ENCODE peak calls at places on chromosomes 6 and 20, in five cellular contexts. H is PC-3, K is lower lobe of right lung, E is AG09309, S is fibroblast of lung. G is an unnamed sample.
A peak's percentile ranks its signal among the peaks of the same experiment; 100 is the strongest.

GRCh38 chr6:31353508-31353907 is 3.5 kb downstream of the HLA-B start:
- DNase-seq in H (no peak), K (no peak), S (no peak), E (no peak), G (no peak)

GRCh38 chr6:141677598-141678211 is 455.0 kb upstream of the GJE1 start:
- DNase-seq in H (peak; percentile 63), S (peak; percentile 68), E (no peak), K (no peak), G (peak; percentile 57)

GRCh38 chr6:170374571-170375444 is 68.2 kb downstream of the FAM120B start:
- DNase-seq in K (no peak), S (peak; percentile 10), H (no peak), E (no peak), G (no peak)

GRCh38 chr20:38127011-38127621 is 38.0 kb downstream of the TGM2 start:
- DNase-seq in E (no peak), H (peak; percentile 77), K (peak; percentile 41), S (peak; percentile 78), G (peak; percentile 80)

GRCh38 chr20:9354579-9354978 is 159.8 kb upstream of the LAMP5 start:
- DNase-seq in H (no peak), K (no peak), E (no peak), S (no peak), G (no peak)

GRCh38 chr6:90028995-90029635 is 134.8 kb downstream of the GJA10 start:
- DNase-seq in S (no peak), H (no peak), E (no peak), K (no peak), G (no peak)

GRCh38 chr6:16322666-16323312 is 84.4 kb downstream of the GMPR start:
- DNase-seq in E (no peak), S (peak; percentile 96), H (peak; percentile 5), K (no peak), G (peak; percentile 92)

GRCh38 chr20:16916165-16916564 is 168.0 kb downstream of the OTOR start:
- DNase-seq in H (no peak), E (no peak), S (no peak), K (no peak), G (no peak)

GRCh38 chr20:48474022-48474421 is 353.8 kb downstream of the PREX1 start:
- DNase-seq in H (no peak), S (no peak), K (no peak), E (no peak), G (no peak)

GRCh38 chr6:169409742-169410312 is 156.2 kb upstream of the THBS2 start:
- DNase-seq in K (no peak), H (no peak), S (no peak), E (no peak), G (no peak)

DNA sequence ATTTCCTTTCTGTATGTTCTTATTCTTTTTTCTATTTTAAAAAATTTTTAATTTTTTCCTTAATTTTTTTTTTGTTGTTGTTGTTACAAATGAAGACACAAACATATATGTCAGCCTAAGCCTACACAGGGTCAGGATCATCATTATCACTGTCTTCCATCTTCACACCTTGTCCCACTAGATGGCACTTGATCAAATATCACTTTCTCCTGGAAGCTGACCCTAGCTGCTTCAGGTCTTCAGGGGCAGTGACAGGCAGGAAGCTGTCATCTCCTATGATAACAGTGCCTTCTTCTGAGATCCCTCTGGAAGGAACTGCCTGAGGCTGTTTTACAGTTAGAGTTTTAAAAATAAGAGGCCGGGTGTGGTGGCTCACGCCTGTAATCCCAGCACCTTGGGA is 70.2 kb upstream of the EEF1E1 start:
- DNase-seq in S (no peak), E (no peak), K (no peak), H (no peak), G (no peak)
- TF ChIP-seq CTCF in S (no peak), E (no peak), K (no peak), H (no peak), G (no peak)

DNA sequence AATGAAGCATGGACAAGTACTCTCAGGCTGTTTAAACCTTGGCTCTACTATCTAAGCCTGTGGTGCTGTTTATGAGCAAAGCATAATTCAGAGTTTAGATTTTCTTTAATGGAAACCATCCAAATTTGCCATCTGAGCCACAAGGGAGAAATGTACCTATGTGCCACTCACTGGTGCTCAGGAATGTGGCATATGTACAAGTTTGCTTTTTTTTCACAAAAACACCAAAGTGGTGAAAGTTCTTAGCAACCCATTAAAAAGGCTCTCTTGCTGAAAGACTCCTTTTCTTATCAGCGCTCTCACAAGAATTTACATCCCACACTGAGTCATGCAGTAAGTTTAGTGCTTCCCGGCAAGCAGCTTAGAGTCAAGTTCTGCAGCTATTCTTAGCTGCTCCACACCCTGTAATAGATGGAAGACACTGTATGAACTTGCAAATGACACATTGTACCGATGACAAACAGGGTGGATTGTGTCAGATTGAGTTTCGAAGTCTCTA is 57.3 kb upstream of the MLIP start:
- DNase-seq in S (peak; percentile 92), H (peak; percentile 73), K (no peak), E (peak; percentile 97), G (peak; percentile 90)
- H3K4me3 ChIP-seq in S (peak overlapping the region; percentile 42), H (no peak overlapping the region), K (peak overlapping the region; percentile 2), E (no peak overlapping the region), G (no peak overlapping the region)

DNA sequence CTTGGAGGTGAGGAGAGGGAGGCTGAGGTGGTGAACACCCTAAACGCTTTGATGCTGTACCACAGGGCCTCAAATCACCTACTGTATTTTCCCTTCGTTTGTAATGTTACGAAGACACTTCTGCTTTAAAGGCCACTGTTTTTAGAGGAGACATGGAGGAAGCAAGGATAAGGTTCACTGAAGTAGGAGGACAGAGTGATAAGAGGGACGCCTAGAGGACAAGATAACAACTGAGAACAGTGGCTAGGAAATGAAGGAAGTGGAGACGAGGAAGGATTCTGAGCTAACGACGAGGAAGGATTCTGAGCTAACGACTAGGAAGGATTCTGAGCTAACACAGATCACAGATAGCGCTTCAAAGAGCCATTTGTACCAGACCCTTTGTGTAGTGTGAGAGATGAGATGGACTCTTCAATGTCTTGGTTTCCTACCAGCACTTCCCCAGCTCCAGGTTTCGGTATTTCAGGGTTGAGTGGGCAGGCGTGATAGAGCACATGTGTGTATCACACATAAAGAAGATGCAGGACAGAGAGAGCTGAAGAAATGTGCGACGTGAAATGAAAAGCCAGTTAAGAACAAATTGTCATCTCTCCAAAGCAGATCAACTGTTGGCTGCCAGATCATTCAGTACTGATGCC is 7.5 kb downstream of the SF3B5 start:
- DNase-seq in S (no peak), H (no peak), E (no peak), K (no peak), G (no peak)
- TF ChIP-seq CTCF in S (no peak), H (no peak), E (no peak), K (no peak), G (no peak)

DNA sequence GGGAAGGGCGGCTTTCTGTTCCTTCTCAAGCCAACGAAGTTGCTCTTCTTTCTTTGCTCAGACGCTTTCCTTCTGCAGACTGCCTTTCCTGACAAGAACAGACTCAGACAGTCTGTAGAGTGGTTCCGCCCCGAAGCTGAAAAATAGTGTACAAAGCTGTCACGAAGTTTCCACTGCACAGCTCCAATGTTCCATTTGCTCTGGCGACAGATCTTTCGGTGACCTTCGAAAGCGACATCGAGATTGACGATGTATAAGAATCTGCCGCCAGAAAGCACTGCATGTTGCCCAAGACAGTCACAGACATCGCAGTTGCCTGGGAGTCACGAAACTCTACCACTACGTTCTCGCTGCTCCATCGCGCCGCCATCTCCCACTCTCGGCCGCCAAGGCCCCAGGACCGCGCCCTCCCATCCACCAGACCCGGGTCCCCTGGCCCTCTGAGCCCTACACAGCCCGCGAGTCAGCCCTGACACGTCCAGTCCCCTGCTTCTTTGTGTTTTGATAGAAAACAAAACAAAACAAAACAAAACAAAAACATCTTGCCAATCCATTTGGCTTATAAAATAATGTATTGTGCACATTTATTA is 42.1 kb upstream of the ZNF184 start:
- DNase-seq in H (no peak), E (no peak), S (no peak), K (no peak), G (no peak)
- H3K4me3 ChIP-seq in H (no peak overlapping the region), E (peak overlapping the region; percentile 28), S (peak overlapping the region; percentile 52), K (peak overlapping the region; percentile 17), G (peak overlapping the region; percentile 6)

GRCh38 chr6:7157752-7158616 is 50.2 kb downstream of the RREB1 start:
- DNase-seq in E (no peak), H (no peak), S (no peak), K (no peak), G (no peak)
- TF ChIP-seq CTCF in E (peak; percentile 36), H (no peak), S (peak; percentile 3), K (no peak), G (peak; percentile 12)

GRCh38 chr6:20279608-20280287 is 67.5 kb upstream of the MBOAT1 start:
- DNase-seq in E (no peak), K (no peak), S (no peak), H (peak; percentile 43), G (no peak)
- H3K4me3 ChIP-seq in E (no peak overlapping the region), K (no peak overlapping the region), S (no peak overlapping the region), H (no peak overlapping the region), G (no peak overlapping the region)

DNA sequence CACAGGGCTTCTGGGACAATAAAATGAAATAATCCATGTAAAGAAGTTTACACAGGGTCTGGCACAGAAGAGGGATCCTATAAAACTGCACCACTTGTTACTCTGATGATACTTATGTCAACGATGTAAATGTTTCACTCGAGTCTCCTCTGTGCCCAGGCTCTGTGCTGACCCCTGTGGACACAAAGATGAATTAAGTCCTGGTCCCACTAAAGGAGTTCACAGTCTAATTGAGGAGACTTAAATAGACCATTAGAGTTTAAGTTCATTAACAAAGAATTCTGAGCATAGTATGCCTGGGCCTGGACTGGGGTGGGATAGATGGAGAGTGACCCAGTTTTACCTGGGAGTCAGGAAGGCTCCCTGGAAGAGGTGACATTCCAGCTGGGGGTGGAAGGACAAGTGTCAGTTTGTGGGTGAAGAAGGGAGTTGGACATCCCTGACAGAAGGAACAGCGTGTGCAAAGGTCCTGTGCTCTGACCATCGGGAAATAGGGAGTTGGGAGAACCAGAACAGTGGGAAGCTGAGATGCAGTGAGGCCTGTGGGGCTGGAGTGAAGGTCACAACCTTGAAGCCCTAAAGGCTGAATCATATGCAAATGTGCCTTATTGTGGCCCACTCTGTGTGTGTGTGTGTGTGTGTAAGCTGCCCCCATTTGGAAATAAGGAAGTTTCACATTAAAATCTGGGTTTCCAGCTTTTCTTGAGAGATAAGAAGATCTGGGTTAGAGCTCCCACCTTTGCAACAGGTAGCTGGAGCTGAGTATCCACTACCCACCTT is 1.1 kb downstream of the OCSTAMP start:
- DNase-seq in E (no peak), K (no peak), S (no peak), H (no peak), G (no peak)
- TF ChIP-seq CTCF in E (no peak), K (no peak), S (no peak), H (no peak), G (no peak)